ENCODE peak calls at places on chromosome 6, in eight cellular contexts. O, Y, L, B, E, A, K and R are unnamed samples.

GRCh38 chr6:136647363-136647763 is 97.1 kb upstream of the MAP7 start:
- DNase-seq in O (no peak), Y (no peak), L (no peak), B (no peak), E (no peak), A (peak), K (peak), R (no peak)

GRCh38 chr6:157047951-157048350 is 270.8 kb downstream of the ARID1B start:
- DNase-seq in O (no peak), Y (no peak), L (no peak), B (no peak), E (no peak), A (no peak), K (no peak), R (no peak)

GRCh38 chr6:5599112-5599511 is 337.8 kb downstream of the FARS2 start:
- DNase-seq in O (peak), Y (no peak), L (no peak), B (no peak), E (no peak), A (no peak), K (no peak), R (no peak)

GRCh38 chr6:162099685-162100084 is 627.9 kb downstream of the PRKN start:
- DNase-seq in O (no peak), Y (peak), L (no peak), B (no peak), E (no peak), A (no peak), K (peak), R (peak)

GRCh38 chr6:151209071-151209831 is 30.5 kb upstream of the AKAP12 start:
- DNase-seq in O (no peak), Y (peak), L (no peak), B (no peak), E (no peak), A (no peak), K (peak), R (no peak)

GRCh38 chr6:78909391-78909790 is 42.0 kb downstream of the IRAK1BP1 start:
- DNase-seq in O (peak), Y (no peak), L (no peak), B (no peak), E (no peak), A (no peak), K (peak), R (peak)

GRCh38 chr6:148893481-148893880 is 146.7 kb downstream of the UST start:
- DNase-seq in O (no peak), Y (no peak), L (no peak), B (no peak), E (no peak), A (no peak), K (no peak), R (no peak)

GRCh38 chr6:153092082-153093013 is 38.7 kb downstream of the RGS17 start:
- DNase-seq in O (peak), Y (peak), L (no peak), B (no peak), E (no peak), A (no peak), K (peak), R (no peak)

GRCh38 chr6:52509281-52510212 is 67.3 kb downstream of the TRAM2 start:
- DNase-seq in O (no peak), Y (no peak), L (no peak), B (no peak), E (no peak), A (no peak), K (peak), R (no peak)

GRCh38 chr6:151757506-151757955 is 50.0 kb upstream of the ESR1 start:
- DNase-seq in O (no peak), Y (no peak), L (no peak), B (no peak), E (no peak), A (no peak), K (no peak), R (no peak)

GRCh38 chr6:31048090-31048489 is 37.8 kb downstream of the MUC22 start:
- DNase-seq in O (no peak), Y (no peak), L (no peak), B (no peak), E (no peak), A (no peak), K (no peak), R (no peak)

GRCh38 chr6:19836799-19837510 is at the start of gene ID4:
- DNase-seq in O (peak), Y (no peak), L (peak), B (peak), E (peak), A (peak), K (peak), R (no peak)

GRCh38 chr6:119119989-119120388 is 41.5 kb upstream of the FAM184A start:
- DNase-seq in O (no peak), Y (no peak), L (no peak), B (no peak), E (no peak), A (no peak), K (peak), R (peak)

GRCh38 chr6:16135078-16135477 is 6.2 kb downstream of the MYLIP start:
- DNase-seq in O (no peak), Y (no peak), L (no peak), B (no peak), E (no peak), A (no peak), K (peak), R (no peak)